ENCODE peak calls at places on chromosomes 6 and 20, in eight cellular contexts. H, T, B, Y, M, W, E and F are unnamed samples.

GRCh38 chr20:51871943-51872342 is 69.6 kb upstream of the SALL4 start:
- DNase-seq in H (no peak), T (no peak), B (no peak), Y (no peak), M (no peak), W (no peak), E (no peak), F (no peak)

GRCh38 chr6:37501632-37502466 is 2.2 kb upstream of the CCDC167 start:
- DNase-seq in H (no peak), T (no peak), B (no peak), Y (no peak), M (no peak), W (no peak), E (no peak), F (no peak)

GRCh38 chr6:117536317-117536716 is 53.8 kb downstream of the DCBLD1 start:
- DNase-seq in H (no peak), T (no peak), B (no peak), Y (no peak), M (no peak), W (no peak), E (no peak), F (no peak)

GRCh38 chr20:52047811-52048302 is 143.7 kb downstream of the ZFP64 start:
- DNase-seq in H (peak), T (no peak), B (no peak), Y (no peak), M (no peak), W (no peak), E (no peak), F (no peak)

GRCh38 chr20:43751167-43752050 is 24.6 kb upstream of the GTSF1L start:
- DNase-seq in H (peak), T (no peak), B (no peak), Y (no peak), M (no peak), W (no peak), E (no peak), F (peak)

GRCh38 chr20:38162149-38162548 is 2.9 kb downstream of the TGM2 start:
- DNase-seq in H (no peak), T (no peak), B (no peak), Y (no peak), M (no peak), W (no peak), E (no peak), F (no peak)

GRCh38 chr6:157145656-157146285 is 177.5 kb downstream of the TMEM242 start:
- DNase-seq in H (no peak), T (no peak), B (no peak), Y (no peak), M (no peak), W (no peak), E (no peak), F (no peak)

GRCh38 chr6:138987299-138987642 is 782 bp downstream of the REPS1 start:
- DNase-seq in H (no peak), T (peak), B (no peak), Y (no peak), M (no peak), W (no peak), E (peak), F (no peak)

GRCh38 chr6:43770417-43771209 is 602 bp downstream of the VEGFA start:
- DNase-seq in H (peak), T (peak), B (peak), Y (peak), M (no peak), W (peak), E (peak), F (peak)

GRCh38 chr6:43772571-43773049 is 2.6 kb downstream of the VEGFA start:
- DNase-seq in H (peak), T (no peak), B (peak), Y (peak), M (no peak), W (peak), E (peak), F (no peak)

GRCh38 chr6:43769526-43770416 is at the start of gene VEGFA:
- DNase-seq in H (peak), T (peak), B (peak), Y (peak), M (peak), W (peak), E (peak), F (peak)

GRCh38 chr6:43771858-43772570 is 2.0 kb downstream of the VEGFA start:
- DNase-seq in H (peak), T (peak), B (peak), Y (peak), M (no peak), W (peak), E (peak), F (peak)

GRCh38 chr6:43771210-43771857 is 1.3 kb downstream of the VEGFA start:
- DNase-seq in H (peak), T (peak), B (peak), Y (peak), M (no peak), W (peak), E (peak), F (peak)
- TF ChIP-seq POLR2A in H (no peak), T (no peak), B (no peak), Y (peak), M (peak), W (no peak), E (no peak), F (no peak)

GRCh38 chr20:58903636-58904035 is 51.1 kb downstream of the GNAS start:
- DNase-seq in H (no peak), T (no peak), B (no peak), Y (no peak), M (no peak), W (no peak), E (no peak), F (no peak)
- TF ChIP-seq POLR2A in H (no peak), T (no peak), B (no peak), Y (no peak), M (no peak), W (no peak), E (no peak), F (no peak)

GRCh38 chr20:15846446-15846845 is 726.8 kb downstream of the KIF16B start:
- DNase-seq in H (no peak), T (no peak), B (no peak), Y (no peak), M (no peak), W (no peak), E (no peak), F (no peak)

GRCh38 chr20:15847415-15847814 is 725.8 kb downstream of the KIF16B start:
- DNase-seq in H (no peak), T (no peak), B (no peak), Y (no peak), M (no peak), W (no peak), E (no peak), F (no peak)

GRCh38 chr20:15848126-15848525 is 725.1 kb downstream of the KIF16B start:
- DNase-seq in H (no peak), T (no peak), B (no peak), Y (no peak), M (no peak), W (no peak), E (no peak), F (no peak)

GRCh38 chr20:15851576-15852075 is 721.6 kb downstream of the KIF16B start:
- DNase-seq in H (no peak), T (no peak), B (no peak), Y (no peak), M (no peak), W (no peak), E (no peak), F (no peak)

GRCh38 chr20:15849131-15849685 is 724.0 kb downstream of the KIF16B start:
- DNase-seq in H (no peak), T (no peak), B (no peak), Y (no peak), M (no peak), W (no peak), E (no peak), F (no peak)
- TF ChIP-seq POLR2A in H (no peak), T (no peak), B (no peak), Y (no peak), M (no peak), W (no peak), E (no peak), F (no peak)

DNA sequence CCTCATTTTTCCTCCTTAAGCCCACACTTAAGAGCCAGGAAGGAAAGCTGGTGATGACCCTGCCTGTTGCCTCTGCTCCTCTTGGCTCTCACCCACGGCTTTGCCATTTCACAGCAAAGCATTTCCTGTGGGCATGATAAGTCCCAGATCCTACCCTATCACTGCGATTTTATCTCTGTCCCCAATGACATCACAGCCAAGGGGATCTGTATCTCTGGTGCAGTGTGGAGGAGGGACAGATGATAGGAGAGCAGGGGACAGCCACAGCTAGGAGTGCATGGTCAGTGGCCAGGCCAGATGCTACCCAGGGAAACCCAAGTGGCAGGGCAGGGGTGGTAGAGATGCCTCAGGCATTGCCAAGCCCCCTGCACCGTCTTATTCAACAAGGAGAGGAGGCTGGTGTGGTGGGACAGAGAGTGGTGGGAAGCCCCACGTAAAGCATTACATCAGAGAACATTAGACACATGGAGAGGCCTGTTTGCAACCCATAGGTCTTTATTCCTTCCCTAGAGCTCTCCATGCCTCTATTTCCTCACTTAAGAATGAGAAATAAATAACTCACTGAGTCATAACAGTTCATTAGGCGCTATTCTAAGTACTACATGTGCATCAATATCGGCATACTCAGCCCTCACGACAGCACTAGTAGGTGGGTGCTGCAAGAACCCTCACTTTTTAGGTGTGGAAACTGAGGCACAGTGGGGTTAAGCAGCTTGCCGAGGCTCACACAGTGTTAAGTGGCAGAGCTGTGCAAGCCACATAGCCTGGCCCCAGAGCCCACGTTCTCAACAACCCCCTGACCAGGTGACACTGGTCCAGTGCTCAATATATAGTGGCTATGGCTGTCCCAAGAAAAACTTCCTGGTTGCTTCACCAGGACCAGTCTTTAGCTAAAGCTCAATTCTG is 4.6 kb downstream of the TFEB start:
- DNase-seq in H (peak), T (no peak), B (no peak), Y (peak), M (no peak), W (no peak), E (peak), F (no peak)
- TF ChIP-seq POLR2A in H (no peak), T (no peak), B (no peak), Y (no peak), M (no peak), W (peak), E (no peak), F (peak)

DNA sequence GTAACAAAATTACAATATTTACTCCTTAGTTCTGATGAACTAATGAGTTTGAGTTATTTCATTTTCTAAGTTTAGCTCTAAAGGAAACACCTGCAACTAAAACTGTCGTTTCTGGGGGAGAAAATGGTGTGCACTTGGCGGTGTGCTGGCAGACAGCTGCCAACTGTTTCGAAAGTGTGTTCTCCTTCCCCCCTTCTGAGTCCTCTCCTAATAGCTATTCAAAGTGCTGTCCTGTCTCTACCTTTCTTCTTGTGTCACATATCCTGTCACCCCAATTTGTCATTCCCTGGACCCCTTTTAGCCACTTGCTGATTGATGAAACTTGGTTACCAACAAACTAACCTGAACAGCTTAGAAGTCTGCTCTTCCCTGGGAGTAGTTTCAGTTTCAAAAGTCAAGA is 4.9 kb upstream of the UBE2J1 start:
- DNase-seq in H (peak), T (no peak), B (no peak), Y (no peak), M (no peak), W (no peak), E (no peak), F (no peak)
- TF ChIP-seq POLR2A in H (no peak), T (no peak), B (no peak), Y (no peak), M (no peak), W (no peak), E (no peak), F (no peak)

GRCh38 chr6:25652007-25652515 is at the start of gene SCGN:
- DNase-seq in H (peak), T (peak), B (peak), Y (peak), M (no peak), W (peak), E (no peak), F (no peak)
- TF ChIP-seq POLR2A in H (no peak), T (no peak), B (no peak), Y (no peak), M (no peak), W (no peak), E (no peak), F (no peak)